ENCODE peak calls at places on chromosomes 1 and 21, in ten cellular contexts. F is activated CD4-positive, alpha-beta T cell treated with anti-CD3 and anti-CD28 coated beads, Interleukin-2, amount 10 ng/mL, durations not matched to agents 7 days and 5 days; T is effector CD8-positive, alpha-beta T cell; Q is NCI-H2171; L is AG04450; G is nucleus accumbens; V is AG08395; N is right lobe of liver; E is LoVo; J is fibroblast of the aortic adventitia. P is an unnamed sample.
A peak's percentile ranks its signal among the peaks of the same experiment; 100 is the strongest.

GRCh38 chr1:51237714-51238403 is 1.8 kb downstream of the RNF11 start:
- DNase-seq in F (no peak), T (no peak), Q (no peak), L (no peak), G (no peak), V (peak; percentile 29), N (no peak), E (no peak), J (peak; percentile 53), P (peak; percentile 12)

GRCh38 chr1:247268390-247269045 is 12.6 kb downstream of the VN1R5 start:
- DNase-seq in F (no peak), T (no peak), Q (no peak), L (no peak), G (no peak), V (no peak), N (peak; percentile 72), E (no peak), J (peak; percentile 4), P (no peak)

GRCh38 chr1:64948905-64949833 is 17.2 kb downstream of the JAK1 start:
- DNase-seq in F (no peak), T (no peak), Q (no peak), L (no peak), G (no peak), V (no peak), N (no peak), E (peak; percentile 81), J (peak; percentile 58), P (no peak)

GRCh38 chr1:198496216-198497143 is 44.0 kb downstream of the ATP6V1G3 start:
- DNase-seq in F (no peak), T (no peak), Q (no peak), L (no peak), G (no peak), V (peak; percentile 36), N (no peak), E (peak; percentile 47), J (peak; percentile 74), P (peak; percentile 57)

GRCh38 chr21:45822429-45823099 is 159.0 kb upstream of the COL6A1 start:
- DNase-seq in F (no peak), T (no peak), Q (no peak), L (no peak), G (no peak), V (no peak), N (peak; percentile 73), E (no peak), J (no peak), P (no peak)

GRCh38 chr1:234923626-234924025 is 205.0 kb downstream of the TOMM20 start:
- DNase-seq in F (no peak), T (no peak), Q (no peak), L (no peak), G (no peak), V (no peak), N (peak; percentile 28), E (no peak), J (no peak), P (no peak)

GRCh38 chr1:34113887-34114286 is 51.1 kb downstream of the CSMD2 start:
- DNase-seq in F (no peak), T (no peak), Q (no peak), L (no peak), G (no peak), V (peak; percentile 18), N (no peak), E (peak; percentile 17), J (peak; percentile 32), P (no peak)

GRCh38 chr1:174704300-174704699 is 256.5 kb downstream of the GPR52 start:
- DNase-seq in F (no peak), T (no peak), Q (no peak), L (no peak), G (no peak), V (no peak), N (no peak), E (no peak), J (no peak), P (no peak)

GRCh38 chr1:153550398-153550758 is 1.3 kb upstream of the S100A3 start:
- DNase-seq in F (no peak), T (no peak), Q (no peak), L (no peak), G (no peak), V (no peak), N (no peak), E (no peak), J (no peak), P (no peak)

GRCh38 chr1:63971557-63971956 is 197.7 kb downstream of the ROR1 start:
- DNase-seq in F (no peak), T (no peak), Q (no peak), L (no peak), G (no peak), V (no peak), N (no peak), E (peak; percentile 4), J (no peak), P (no peak)

GRCh38 chr1:39656416-39656815 is 15.5 kb downstream of the NT5C1A start:
- DNase-seq in F (no peak), T (no peak), Q (no peak), L (no peak), G (no peak), V (no peak), N (no peak), E (no peak), J (no peak), P (no peak)

GRCh38 chr1:56590520-56591011 is 11.2 kb upstream of the PLPP3 start:
- DNase-seq in F (no peak), T (no peak), Q (no peak), L (no peak), G (no peak), V (no peak), N (no peak), E (no peak), J (peak; percentile 76), P (peak; percentile 62)

GRCh38 chr1:248857201-248857600 is 1.7 kb downstream of the ZNF692 start:
- DNase-seq in F (no peak), T (no peak), Q (no peak), L (no peak), G (no peak), V (no peak), N (no peak), E (no peak), J (no peak), P (no peak)

GRCh38 chr21:27425574-27425973 is 458.7 kb upstream of the ADAMTS5 start:
- DNase-seq in F (no peak), T (no peak), Q (no peak), L (peak; percentile 8), G (no peak), V (peak; percentile 60), N (no peak), E (no peak), J (peak; percentile 72), P (peak; percentile 56)

GRCh38 chr21:32794643-32795042 is 23.1 kb upstream of the PAXBP1 start:
- DNase-seq in F (no peak), T (no peak), Q (no peak), L (no peak), G (no peak), V (no peak), N (no peak), E (no peak), J (no peak), P (no peak)

GRCh38 chr1:51491166-51491981 is 27.7 kb downstream of the EPS15 start:
- DNase-seq in F (no peak), T (no peak), Q (no peak), L (no peak), G (no peak), V (no peak), N (no peak), E (no peak), J (no peak), P (no peak)

GRCh38 chr1:235725493-235725892 is 75.9 kb upstream of the GNG4 start:
- DNase-seq in F (no peak), T (no peak), Q (no peak), L (no peak), G (no peak), V (peak; percentile 3), N (no peak), E (no peak), J (no peak), P (no peak)

GRCh38 chr1:226404904-226405222 is 3.0 kb downstream of the PARP1 start:
- DNase-seq in F (no peak), T (no peak), Q (no peak), L (no peak), G (no peak), V (no peak), N (no peak), E (no peak), J (no peak), P (no peak)

GRCh38 chr1:234781241-234782056 is 171.5 kb upstream of the IRF2BP2 start:
- DNase-seq in F (no peak), T (no peak), Q (no peak), L (no peak), G (no peak), V (no peak), N (peak; percentile 45), E (peak; percentile 37), J (no peak), P (peak; percentile 32)

GRCh38 chr1:221449194-221449593 is 292.7 kb downstream of the DUSP10 start:
- DNase-seq in F (no peak), T (no peak), Q (no peak), L (no peak), G (no peak), V (no peak), N (no peak), E (no peak), J (no peak), P (no peak)

GRCh38 chr1:183792300-183792699 is 12.6 kb upstream of the RGL1 start:
- DNase-seq in F (no peak), T (no peak), Q (no peak), L (no peak), G (no peak), V (no peak), N (no peak), E (no peak), J (no peak), P (no peak)

GRCh38 chr21:32940079-32941014 is 85.4 kb upstream of the OLIG2 start:
- DNase-seq in F (peak; percentile 60), T (peak; percentile 13), Q (peak; percentile 62), L (peak; percentile 3), G (peak; percentile 13), V (peak; percentile 34), N (no peak), E (peak; percentile 67), J (peak; percentile 56), P (peak; percentile 15)

GRCh38 chr1:156959414-156959813 is 39.0 kb downstream of the LRRC71 start:
- DNase-seq in F (no peak), T (no peak), Q (no peak), L (peak; percentile 44), G (no peak), V (no peak), N (no peak), E (no peak), J (peak; percentile 7), P (peak; percentile 6)

GRCh38 chr1:161727343-161727924 is 6.1 kb downstream of the FCRLB start:
- DNase-seq in F (peak; percentile 64), T (peak; percentile 13), Q (no peak), L (peak; percentile 74), G (no peak), V (peak; percentile 70), N (no peak), E (no peak), J (peak; percentile 77), P (peak; percentile 28)

GRCh38 chr1:114620419-114620818 is 39.0 kb upstream of the BCAS2 start:
- DNase-seq in F (no peak), T (no peak), Q (no peak), L (no peak), G (no peak), V (no peak), N (no peak), E (peak; percentile 10), J (no peak), P (no peak)

GRCh38 chr1:82775402-82776000 is 974.8 kb downstream of the ADGRL2 start:
- DNase-seq in F (peak; percentile 30), T (no peak), Q (no peak), L (no peak), G (peak; percentile 43), V (no peak), N (no peak), E (peak; percentile 16), J (peak; percentile 25), P (peak; percentile 14)

GRCh38 chr1:217526636-217527035 is 104.3 kb downstream of the GPATCH2 start:
- DNase-seq in F (no peak), T (no peak), Q (peak; percentile 39), L (no peak), G (no peak), V (no peak), N (no peak), E (no peak), J (no peak), P (no peak)

GRCh38 chr1:201655910-201656669 is 117.2 kb downstream of the NAV1 start:
- DNase-seq in F (no peak), T (no peak), Q (no peak), L (no peak), G (no peak), V (peak; percentile 50), N (no peak), E (no peak), J (peak; percentile 70), P (peak; percentile 49)

P was measured in fibroblast of gingiva.